ENCODE peak calls at places on chromosomes 13 and 19, in ten cellular contexts. W, U, Z, K, G, X, R, I, C and Q are unnamed samples.
A peak's percentile ranks its signal among the peaks of the same experiment; 100 is the strongest.

GRCh38 chr19:39014037-39014436 is 18.3 kb downstream of the FBXO27 start:
- DNase-seq in W (no peak), U (no peak), Z (no peak), K (no peak), G (no peak), X (no peak), R (no peak), I (no peak), C (no peak), Q (no peak)

GRCh38 chr13:110555601-110556223 is 5.8 kb downstream of the RAB20 start:
- DNase-seq in W (no peak), U (no peak), Z (no peak), K (no peak), G (no peak), X (peak; percentile 69), R (peak; percentile 79), I (no peak), C (no peak), Q (no peak)

GRCh38 chr19:11505504-11506100 is at the start of gene ZNF653:
- DNase-seq in W (peak; percentile 90), U (peak; percentile 93), Z (peak; percentile 87), K (peak; percentile 60), G (peak; percentile 94), X (peak; percentile 94), R (peak; percentile 95), I (peak; percentile 98), C (peak; percentile 41), Q (no peak)

GRCh38 chr19:58568731-58569130 is 4.4 kb downstream of the MZF1 start:
- DNase-seq in W (no peak), U (no peak), Z (no peak), K (no peak), G (peak; percentile 23), X (peak; percentile 8), R (peak; percentile 10), I (no peak), C (no peak), Q (no peak)

GRCh38 chr13:39209731-39210633 is 171.7 kb downstream of the NHLRC3 start:
- DNase-seq in W (no peak), U (peak; percentile 47), Z (no peak), K (no peak), G (no peak), X (no peak), R (no peak), I (no peak), C (no peak), Q (peak; percentile 5)

GRCh38 chr13:106100261-106100919 is 435.1 kb downstream of the EFNB2 start:
- DNase-seq in W (no peak), U (no peak), Z (no peak), K (no peak), G (peak; percentile 40), X (no peak), R (no peak), I (peak; percentile 86), C (no peak), Q (no peak)

GRCh38 chr13:108494991-108495661 is 134.3 kb upstream of the MYO16 start:
- DNase-seq in W (no peak), U (no peak), Z (no peak), K (no peak), G (no peak), X (no peak), R (no peak), I (peak; percentile 41), C (no peak), Q (no peak)

GRCh38 chr13:99677388-99677951 is 176.2 kb downstream of the TM9SF2 start:
- DNase-seq in W (no peak), U (peak; percentile 46), Z (no peak), K (no peak), G (no peak), X (no peak), R (no peak), I (no peak), C (no peak), Q (no peak)

GRCh38 chr13:72781461-72782439 is at the start of the genes DIS3 and PIBF1:
- DNase-seq in W (peak; percentile 97), U (peak; percentile 97), Z (peak; percentile 96), K (peak; percentile 92), G (peak; percentile 98), X (peak; percentile 99), R (peak; percentile 97), I (peak; percentile 99), C (peak; percentile 82), Q (peak; percentile 84)

DNA sequence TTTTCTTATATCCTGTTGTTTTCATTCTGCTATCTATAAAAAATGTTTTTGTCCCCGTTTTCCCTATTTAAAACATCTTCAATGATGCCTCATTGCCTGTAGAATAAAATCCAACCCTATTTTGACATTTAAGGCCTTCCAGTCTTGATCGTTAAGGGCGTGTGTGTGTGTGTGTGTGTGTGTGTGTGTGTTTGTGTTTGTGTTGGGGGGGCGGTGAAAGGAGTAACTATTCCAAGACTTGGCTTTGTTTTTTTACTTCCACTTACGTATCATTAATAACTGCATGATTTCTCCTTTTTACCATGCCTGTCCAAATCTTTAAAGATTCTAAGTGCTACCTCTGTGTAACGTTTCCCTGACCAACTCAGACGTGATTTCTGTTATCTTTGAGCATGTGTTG is 784 bp downstream of the PIBF1 start:
- DNase-seq in W (peak; percentile 30), U (peak; percentile 35), Z (no peak), K (no peak), G (no peak), X (no peak), R (no peak), I (no peak), C (no peak), Q (no peak)
- H3K4me3 ChIP-seq in W (peak overlapping the region; percentile 95), U (peak overlapping the region; percentile 99), Z (peak overlapping the region; percentile 97), K (peak overlapping the region; percentile 97), G (peak overlapping the region; percentile 99), X (peak overlapping the region; percentile 94), R (peak overlapping the region; percentile 81), I (peak overlapping the region; percentile 71), C (peak overlapping the region; percentile 97), Q (peak overlapping the region; percentile 96)

GRCh38 chr13:78015782-78016181 is 97.2 kb upstream of the EDNRB start:
- DNase-seq in W (no peak), U (no peak), Z (no peak), K (no peak), G (no peak), X (no peak), R (no peak), I (no peak), C (no peak), Q (no peak)

GRCh38 chr13:78012046-78012445 is 93.4 kb upstream of the EDNRB start:
- DNase-seq in W (no peak), U (no peak), Z (no peak), K (no peak), G (no peak), X (no peak), R (no peak), I (no peak), C (no peak), Q (no peak)
- TF ChIP-seq CTCF in W (no peak), U (no peak), Z (no peak), K (no peak), G (no peak), X (no peak), R (no peak), I (peak; percentile 44), C (no peak), Q (no peak)

GRCh38 chr13:113744197-113745000 is 14.6 kb upstream of the TMEM255B start:
- DNase-seq in W (no peak), U (no peak), Z (no peak), K (no peak), G (no peak), X (no peak), R (no peak), I (no peak), C (no peak), Q (no peak)

GRCh38 chr13:113741101-113741731 is 17.8 kb upstream of the TMEM255B start:
- DNase-seq in W (no peak), U (no peak), Z (no peak), K (no peak), G (no peak), X (no peak), R (no peak), I (no peak), C (no peak), Q (no peak)

GRCh38 chr13:113743366-113744195 is 15.4 kb upstream of the TMEM255B start:
- DNase-seq in W (no peak), U (no peak), Z (no peak), K (no peak), G (no peak), X (no peak), R (no peak), I (no peak), C (no peak), Q (no peak)

GRCh38 chr13:113742000-113742441 is 17.0 kb upstream of the TMEM255B start:
- DNase-seq in W (peak; percentile 46), U (peak; percentile 58), Z (no peak), K (no peak), G (no peak), X (no peak), R (no peak), I (peak; percentile 62), C (no peak), Q (no peak)

DNA sequence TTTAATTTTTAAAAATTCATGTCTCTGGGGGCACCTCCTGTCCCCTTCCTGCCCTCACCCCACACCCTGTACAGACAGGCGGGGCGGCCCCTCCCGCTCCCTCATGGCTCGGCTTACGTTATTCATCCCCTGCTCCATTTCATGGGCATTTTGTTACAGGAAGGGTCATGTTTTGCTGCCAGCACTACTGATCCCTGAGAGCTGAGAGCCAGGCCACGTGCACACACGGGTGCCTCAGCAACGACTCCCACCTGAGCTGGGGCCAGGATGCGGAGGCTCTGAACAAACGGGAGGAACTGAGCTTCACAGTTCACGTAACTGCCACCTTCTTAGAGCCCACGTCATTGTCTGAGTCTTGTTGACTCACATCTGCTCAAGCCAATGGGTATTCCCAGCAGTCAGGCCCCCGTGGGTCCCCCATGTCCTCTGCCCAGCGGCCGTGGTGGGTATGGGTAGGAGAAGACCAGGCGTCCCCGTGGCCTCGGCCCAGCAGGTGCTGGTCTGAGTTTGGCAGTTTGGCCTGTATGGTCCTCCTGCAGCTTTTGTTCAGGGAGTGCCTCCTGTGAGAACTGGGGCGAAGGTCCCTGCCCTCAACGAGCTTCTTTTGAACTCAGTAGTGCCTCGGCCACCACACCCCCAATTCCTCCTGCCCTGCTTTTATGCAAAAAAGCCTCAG is 16.4 kb upstream of the TMEM255B start:
- DNase-seq in W (no peak), U (peak; percentile 25), Z (no peak), K (no peak), G (no peak), X (no peak), R (no peak), I (no peak), C (no peak), Q (no peak)
- H3K4me3 ChIP-seq in W (no peak overlapping the region), U (no peak overlapping the region), Z (no peak overlapping the region), K (no peak overlapping the region), G (no peak overlapping the region), X (no peak overlapping the region), R (no peak overlapping the region), I (no peak overlapping the region), C (no peak overlapping the region), Q (no peak overlapping the region)

DNA sequence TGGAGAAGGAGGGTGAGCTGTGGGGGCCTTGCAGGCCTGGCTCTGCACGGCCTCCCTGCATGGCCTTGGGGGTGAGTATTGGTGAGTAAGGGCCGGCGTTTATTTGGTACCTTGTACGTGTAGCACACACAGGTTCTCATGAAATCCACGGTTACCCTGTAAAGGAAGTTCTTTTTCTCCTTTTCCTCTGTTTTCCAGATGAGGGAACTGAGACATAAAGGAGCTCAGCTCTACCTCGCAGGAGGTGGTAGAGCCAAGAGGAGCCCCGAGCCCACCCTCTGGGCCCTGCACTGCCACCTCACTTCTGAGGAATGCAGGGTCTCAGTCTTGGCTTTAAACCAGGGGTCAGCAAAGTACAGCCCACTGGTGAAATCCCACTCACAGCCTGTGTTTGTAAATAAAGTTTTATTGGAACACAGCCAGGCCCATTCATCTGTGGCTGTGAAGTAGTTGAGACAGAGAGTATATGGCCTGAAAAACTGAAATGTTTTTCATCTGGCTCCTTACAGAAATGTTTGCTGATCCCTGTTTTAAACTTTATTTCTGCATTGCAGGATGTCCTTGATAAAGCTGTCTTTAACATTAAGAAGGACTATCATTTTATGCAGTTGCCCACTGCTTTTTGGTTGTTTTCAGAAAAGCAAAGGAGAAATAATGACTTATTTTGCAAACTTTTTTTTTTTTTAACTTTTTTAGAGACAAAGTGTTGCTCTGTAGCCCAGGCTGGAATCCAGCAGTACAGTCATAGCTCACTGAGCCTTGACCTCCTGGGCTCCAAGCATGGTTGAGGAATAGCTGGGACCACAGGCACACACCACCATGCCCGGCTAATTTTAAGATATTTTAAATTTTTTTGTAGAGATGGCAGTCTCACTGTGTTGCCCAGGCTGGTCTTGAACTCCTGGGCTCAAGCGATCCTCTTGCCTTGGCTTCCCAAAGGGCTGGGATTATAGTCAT is 6.4 kb downstream of the EPN1 start:
- DNase-seq in W (peak; percentile 15), U (peak; percentile 48), Z (no peak), K (no peak), G (no peak), X (peak; percentile 83), R (no peak), I (no peak), C (peak; percentile 32), Q (no peak)
- TF ChIP-seq CTCF in W (no peak), U (no peak), Z (no peak), K (no peak), G (no peak), X (no peak), R (no peak), I (no peak), C (no peak), Q (no peak)